ENCODE peak calls at places on chromosomes 13 and 19, in eight cellular contexts. Y is midbrain; T is stimulated activated CD8-positive, alpha-beta memory T cell treated with anti-CD3 and anti-CD28 coated beads, Interleukin-2, amount 100 ng/mL, for 1 hour; I is activated CD4-positive, alpha-beta T cell treated with anti-CD3 and anti-CD28 coated beads for 48 hours; G is tibial nerve; L is mucosa of descending colon; U is H4; C is DMS153. D is an unnamed sample.

GRCh38 chr13:28045861-28046260 is 54.5 kb downstream of the FLT3 start:
- DNase-seq in I (no peak), U (no peak), C (no peak), T (no peak), L (no peak), Y (no peak), G (no peak), D (no peak)

GRCh38 chr13:21638319-21639282 is 32.3 kb upstream of the FGF9 start:
- DNase-seq in L (no peak), C (no peak), G (no peak), T (no peak), I (peak), U (peak), Y (peak), D (peak)

GRCh38 chr19:8242212-8242821 is 33.1 kb downstream of the CERS4 start:
- DNase-seq in T (no peak), U (no peak), L (no peak), I (no peak), Y (no peak), G (no peak), C (no peak), D (no peak)

GRCh38 chr13:23578411-23579071 is 8.3 kb downstream of the TNFRSF19 start:
- DNase-seq in U (peak), L (peak), G (peak), Y (peak), T (peak), I (peak), C (peak), D (peak)

GRCh38 chr13:112687836-112688559 is 1.8 kb upstream of the ATP11A start:
- DNase-seq in L (no peak), T (no peak), U (no peak), I (no peak), C (no peak), Y (no peak), G (no peak), D (no peak)

GRCh38 chr13:75088915-75089314 is 393.1 kb downstream of the TBC1D4 start:
- DNase-seq in Y (no peak), L (no peak), I (no peak), C (no peak), G (no peak), T (no peak), U (no peak), D (no peak)

GRCh38 chr13:23160241-23161175 is 20.3 kb upstream of the SGCG start:
- DNase-seq in Y (no peak), U (no peak), T (no peak), I (no peak), L (no peak), G (no peak), C (no peak), D (no peak)

GRCh38 chr19:17553256-17553655 is 2.2 kb upstream of the COLGALT1 start:
- DNase-seq in L (no peak), I (no peak), U (peak), G (peak), C (peak), Y (no peak), T (no peak), D (no peak)

GRCh38 chr19:16420781-16421386 is 50.9 kb downstream of the EPS15L1 start:
- DNase-seq in C (no peak), G (no peak), U (no peak), T (no peak), Y (no peak), L (no peak), I (no peak), D (no peak)

GRCh38 chr13:48159436-48160225 is 64.7 kb upstream of the MED4 start:
- DNase-seq in U (no peak), C (no peak), L (no peak), I (peak), T (no peak), G (no peak), Y (no peak), D (peak)

GRCh38 chr19:16449330-16449961 is 22.3 kb downstream of the EPS15L1 start:
- DNase-seq in T (no peak), Y (no peak), G (no peak), L (no peak), C (no peak), I (peak), U (peak), D (peak)

GRCh38 chr19:45768644-45769053 is 403 bp downstream of the SIX5 start:
- DNase-seq in Y (no peak), I (peak), U (no peak), C (no peak), G (no peak), T (no peak), L (peak), D (peak)

GRCh38 chr13:34678154-34678553 is 263.9 kb upstream of the NBEA start:
- DNase-seq in L (no peak), I (no peak), G (no peak), U (no peak), C (no peak), Y (no peak), T (no peak), D (no peak)

GRCh38 chr19:2305974-2306806 is 1.8 kb downstream of the LINGO3 start:
- DNase-seq in G (no peak), U (no peak), C (no peak), L (no peak), I (no peak), T (no peak), Y (no peak), D (no peak)

GRCh38 chr13:67235265-67235664 is 5.1 kb upstream of the PCDH9 start:
- DNase-seq in Y (no peak), L (no peak), T (no peak), U (no peak), I (no peak), G (no peak), C (no peak), D (no peak)

GRCh38 chr19:1169921-1170885 is 3.9 kb downstream of the SBNO2 start:
- DNase-seq in C (no peak), T (no peak), U (peak), Y (no peak), G (no peak), L (no peak), I (no peak), D (no peak)

GRCh38 chr19:48624067-48624594 is 4.8 kb downstream of the SPHK2 start:
- DNase-seq in T (peak), C (peak), G (peak), L (peak), U (peak), I (peak), Y (peak), D (peak)

GRCh38 chr13:66462187-66462586 is 767.9 kb downstream of the PCDH9 start:
- DNase-seq in C (no peak), T (no peak), L (no peak), Y (no peak), G (no peak), U (no peak), I (no peak), D (no peak)

GRCh38 chr19:50147462-50148423 is 15.3 kb downstream of the IZUMO2 start:
- DNase-seq in U (peak), C (peak), G (peak), Y (peak), L (peak), I (peak), T (peak), D (peak)

GRCh38 chr13:80173224-80173623 is 167.7 kb downstream of the SPRY2 start:
- DNase-seq in Y (peak), C (no peak), T (no peak), L (no peak), U (no peak), I (no peak), G (no peak), D (no peak)

GRCh38 chr19:19459707-19460251 is 54.3 kb downstream of the GATAD2A start:
- DNase-seq in U (no peak), T (peak), Y (no peak), G (no peak), L (peak), I (peak), C (no peak), D (peak)

GRCh38 chr13:99415851-99416331 is 85.4 kb upstream of the TM9SF2 start:
- DNase-seq in T (no peak), Y (no peak), C (no peak), I (peak), L (no peak), G (no peak), U (no peak), D (peak)

GRCh38 chr13:52377898-52378297 is 28.1 kb downstream of the THSD1 start:
- DNase-seq in G (no peak), U (no peak), T (no peak), L (no peak), I (no peak), C (no peak), Y (no peak), D (no peak)

GRCh38 chr19:42697884-42698283 is 42.4 kb downstream of the PSG3 start:
- DNase-seq in I (no peak), C (no peak), Y (no peak), G (no peak), U (no peak), L (no peak), T (no peak), D (no peak)

GRCh38 chr19:45130888-45131615 is 29.7 kb downstream of the NKPD1 start:
- DNase-seq in L (peak), C (peak), I (peak), T (no peak), Y (no peak), U (no peak), G (no peak), D (no peak)

GRCh38 chr19:12331211-12331941 is 2.1 kb downstream of the ZNF563 start:
- DNase-seq in G (no peak), Y (no peak), T (no peak), U (no peak), C (no peak), L (no peak), I (peak), D (peak)

GRCh38 chr19:10116866-10117616 is 2.7 kb downstream of the EIF3G start:
- DNase-seq in I (no peak), T (no peak), Y (no peak), C (no peak), L (no peak), U (no peak), G (no peak), D (no peak)

GRCh38 chr19:38697197-38697596 is 47.1 kb downstream of the CAPN12 start:
- DNase-seq in L (no peak), Y (no peak), U (no peak), T (no peak), G (no peak), I (no peak), C (no peak), D (no peak)

GRCh38 chr19:17757125-17757524 is 5.8 kb downstream of the FCHO1 start:
- DNase-seq in U (peak), G (no peak), I (no peak), Y (peak), T (no peak), C (no peak), L (peak), D (no peak)

GRCh38 chr13:62014299-62014698 is 598.6 kb upstream of the PCDH20 start:
- DNase-seq in C (peak), T (no peak), G (no peak), U (peak), I (no peak), L (no peak), Y (peak), D (no peak)

GRCh38 chr19:5534787-5535586 is 32.8 kb downstream of the TINCR start:
- DNase-seq in T (no peak), L (no peak), Y (no peak), C (no peak), G (no peak), U (no peak), I (peak), D (peak)

GRCh38 chr19:12789098-12789903 is 2.0 kb upstream of the JUNB start:
- DNase-seq in T (no peak), C (no peak), I (peak), U (no peak), L (peak), Y (no peak), G (no peak), D (peak)

GRCh38 chr13:42355841-42356575 is 84.1 kb downstream of the AKAP11 start:
- DNase-seq in T (no peak), L (no peak), C (no peak), I (peak), U (no peak), Y (no peak), G (no peak), D (peak)

GRCh38 chr13:22693691-22694090 is 487.1 kb upstream of the SGCG start:
- DNase-seq in T (no peak), U (no peak), Y (no peak), G (no peak), L (no peak), C (no peak), I (no peak), D (no peak)

GRCh38 chr19:51365211-51366049 is 758 bp downstream of the ETFB start:
- DNase-seq in C (no peak), I (peak), U (no peak), Y (peak), L (peak), G (no peak), T (no peak), D (peak)

GRCh38 chr13:97259787-97260641 is 37.9 kb downstream of the MBNL2 start:
- DNase-seq in C (no peak), G (no peak), L (no peak), Y (no peak), T (no peak), I (no peak), U (peak), D (no peak)

GRCh38 chr19:47749326-47749725 is 4.0 kb downstream of the NOP53 start:
- DNase-seq in T (no peak), I (no peak), L (no peak), U (no peak), Y (no peak), C (no peak), G (no peak), D (no peak)

GRCh38 chr13:29901714-29902631 is 51.6 kb upstream of the UBL3 start:
- DNase-seq in Y (no peak), T (no peak), C (no peak), I (peak), L (peak), U (peak), G (no peak), D (peak)

GRCh38 chr13:112638157-112638750 is 50.3 kb upstream of the TUBGCP3 start:
- DNase-seq in U (no peak), T (no peak), C (peak), I (no peak), L (no peak), G (no peak), Y (no peak), D (no peak)

GRCh38 chr19:9883231-9883758 is 48.2 kb downstream of the PIN1 start:
- DNase-seq in C (no peak), Y (no peak), I (no peak), G (no peak), U (no peak), L (no peak), T (no peak), D (no peak)

D was measured in activated naive CD4-positive, alpha-beta T cell treated with anti-CD3 and anti-CD28 coated beads for 36 hours.